ENCODE peak calls at places on chromosome 11, in seven cellular contexts. One of them, this sample, is unnamed.

GRCh38 chr11:32436751-32437405 is 1.5 kb upstream of the WT1 start:
- DNase-seq in IMR-90: no peak
- DNase-seq in H9: no peak
- DNase-seq in neuronal stem cell: no peak
- DNase-seq in mesenchymal stem cell: no peak
- DNase-seq in trophoblast cell: no peak
- DNase-seq in H1: no peak
- DNase-seq in this sample: peak

GRCh38 chr11:45754261-45754709 is 50.7 kb upstream of the SLC35C1 start:
- DNase-seq in IMR-90: peak
- DNase-seq in H9: no peak
- DNase-seq in neuronal stem cell: no peak
- DNase-seq in mesenchymal stem cell: peak
- DNase-seq in trophoblast cell: peak
- DNase-seq in H1: no peak
- DNase-seq in this sample: peak

GRCh38 chr11:68329993-68330699 is 17.8 kb downstream of the LRP5 start:
- DNase-seq in IMR-90: peak
- DNase-seq in H9: no peak
- DNase-seq in neuronal stem cell: no peak
- DNase-seq in mesenchymal stem cell: no peak
- DNase-seq in trophoblast cell: peak
- DNase-seq in H1: no peak
- DNase-seq in this sample: no peak

GRCh38 chr11:61969838-61970452 is 2.5 kb upstream of the FTH1 start:
- DNase-seq in IMR-90: peak
- DNase-seq in H9: no peak
- DNase-seq in neuronal stem cell: no peak
- DNase-seq in mesenchymal stem cell: peak
- DNase-seq in trophoblast cell: peak
- DNase-seq in H1: no peak
- DNase-seq in this sample: no peak

GRCh38 chr11:102762414-102762813 is 18.0 kb downstream of the MMP10 start:
- DNase-seq in IMR-90: peak
- DNase-seq in H9: no peak
- DNase-seq in neuronal stem cell: no peak
- DNase-seq in mesenchymal stem cell: peak
- DNase-seq in trophoblast cell: no peak
- DNase-seq in H1: no peak
- DNase-seq in this sample: no peak

GRCh38 chr11:22730319-22730718 is 63.9 kb downstream of the GAS2 start:
- DNase-seq in IMR-90: peak
- DNase-seq in H9: no peak
- DNase-seq in neuronal stem cell: no peak
- DNase-seq in mesenchymal stem cell: peak
- DNase-seq in trophoblast cell: no peak
- DNase-seq in H1: no peak
- DNase-seq in this sample: peak

GRCh38 chr11:126973051-126973450 is 27.5 kb downstream of the KIRREL3 start:
- DNase-seq in IMR-90: no peak
- DNase-seq in H9: no peak
- DNase-seq in neuronal stem cell: no peak
- DNase-seq in mesenchymal stem cell: no peak
- DNase-seq in trophoblast cell: peak
- DNase-seq in H1: no peak
- DNase-seq in this sample: no peak

GRCh38 chr11:34189191-34189590 is 83.8 kb downstream of the NAT10 start:
- DNase-seq in IMR-90: no peak
- DNase-seq in H9: no peak
- DNase-seq in neuronal stem cell: no peak
- DNase-seq in mesenchymal stem cell: no peak
- DNase-seq in trophoblast cell: no peak
- DNase-seq in H1: no peak
- DNase-seq in this sample: no peak

GRCh38 chr11:69387409-69387885 is 93.5 kb downstream of the MYEOV start:
- DNase-seq in IMR-90: no peak
- DNase-seq in H9: no peak
- DNase-seq in neuronal stem cell: no peak
- DNase-seq in mesenchymal stem cell: no peak
- DNase-seq in trophoblast cell: no peak
- DNase-seq in H1: no peak
- DNase-seq in this sample: peak

GRCh38 chr11:104380358-104380757 is 216.4 kb upstream of the PDGFD start:
- DNase-seq in IMR-90: no peak
- DNase-seq in H9: no peak
- DNase-seq in neuronal stem cell: no peak
- DNase-seq in mesenchymal stem cell: no peak
- DNase-seq in trophoblast cell: no peak
- DNase-seq in H1: no peak
- DNase-seq in this sample: no peak

GRCh38 chr11:73978576-73979086 is 4.0 kb downstream of the UCP2 start:
- DNase-seq in IMR-90: peak
- DNase-seq in H9: no peak
- DNase-seq in neuronal stem cell: no peak
- DNase-seq in mesenchymal stem cell: no peak
- DNase-seq in trophoblast cell: no peak
- DNase-seq in H1: no peak
- DNase-seq in this sample: no peak

GRCh38 chr11:15199693-15200092 is 85.0 kb downstream of the INSC start:
- DNase-seq in IMR-90: peak
- DNase-seq in H9: no peak
- DNase-seq in neuronal stem cell: no peak
- DNase-seq in mesenchymal stem cell: peak
- DNase-seq in trophoblast cell: no peak
- DNase-seq in H1: no peak
- DNase-seq in this sample: no peak

GRCh38 chr11:44047931-44048431 is at the start of gene ACCSL:
- DNase-seq in IMR-90: no peak
- DNase-seq in H9: peak
- DNase-seq in neuronal stem cell: no peak
- DNase-seq in mesenchymal stem cell: no peak
- DNase-seq in trophoblast cell: no peak
- DNase-seq in H1: no peak
- DNase-seq in this sample: no peak

GRCh38 chr11:122242731-122243130 is 126.7 kb upstream of the BLID start:
- DNase-seq in IMR-90: no peak
- DNase-seq in H9: no peak
- DNase-seq in neuronal stem cell: no peak
- DNase-seq in mesenchymal stem cell: no peak
- DNase-seq in trophoblast cell: no peak
- DNase-seq in H1: no peak
- DNase-seq in this sample: no peak

GRCh38 chr11:17601206-17602075 is 54.4 kb downstream of the OTOG start:
- DNase-seq in IMR-90: no peak
- DNase-seq in H9: no peak
- DNase-seq in neuronal stem cell: no peak
- DNase-seq in mesenchymal stem cell: no peak
- DNase-seq in trophoblast cell: no peak
- DNase-seq in H1: no peak
- DNase-seq in this sample: peak

GRCh38 chr11:7538466-7539454 is 25.0 kb downstream of the PPFIBP2 start:
- DNase-seq in IMR-90: no peak
- DNase-seq in H9: no peak
- DNase-seq in neuronal stem cell: no peak
- DNase-seq in mesenchymal stem cell: no peak
- DNase-seq in trophoblast cell: peak
- DNase-seq in H1: no peak
- DNase-seq in this sample: no peak

GRCh38 chr11:109015283-109015682 is 350.4 kb downstream of the DDX10 start:
- DNase-seq in IMR-90: peak
- DNase-seq in H9: no peak
- DNase-seq in neuronal stem cell: no peak
- DNase-seq in mesenchymal stem cell: peak
- DNase-seq in trophoblast cell: no peak
- DNase-seq in H1: no peak
- DNase-seq in this sample: no peak

GRCh38 chr11:47325271-47326041 is 27.0 kb downstream of the MYBPC3 start:
- DNase-seq in IMR-90: no peak
- DNase-seq in H9: no peak
- DNase-seq in neuronal stem cell: no peak
- DNase-seq in mesenchymal stem cell: no peak
- DNase-seq in trophoblast cell: no peak
- DNase-seq in H1: no peak
- DNase-seq in this sample: no peak

GRCh38 chr11:104876838-104877500 is 21.3 kb downstream of the CASP12 start:
- DNase-seq in IMR-90: no peak
- DNase-seq in H9: no peak
- DNase-seq in neuronal stem cell: no peak
- DNase-seq in mesenchymal stem cell: no peak
- DNase-seq in trophoblast cell: no peak
- DNase-seq in H1: no peak
- DNase-seq in this sample: peak

GRCh38 chr11:94312339-94312738 is 8.0 kb downstream of the IZUMO1R start:
- DNase-seq in IMR-90: no peak
- DNase-seq in H9: no peak
- DNase-seq in neuronal stem cell: no peak
- DNase-seq in mesenchymal stem cell: no peak
- DNase-seq in trophoblast cell: no peak
- DNase-seq in H1: no peak
- DNase-seq in this sample: no peak

GRCh38 chr11:13229136-13229535 is 48.5 kb upstream of the BMAL1 start:
- DNase-seq in IMR-90: no peak
- DNase-seq in H9: no peak
- DNase-seq in neuronal stem cell: no peak
- DNase-seq in mesenchymal stem cell: no peak
- DNase-seq in trophoblast cell: no peak
- DNase-seq in H1: no peak
- DNase-seq in this sample: no peak
- H3K9ac ChIP-seq in IMR-90: no peak
- H3K9ac ChIP-seq in H9: no peak
- H3K9ac ChIP-seq in neuronal stem cell: no peak
- H3K9ac ChIP-seq in mesenchymal stem cell: no peak
- H3K9ac ChIP-seq in trophoblast cell: no peak
- H3K9ac ChIP-seq in H1: no peak
- H3K9ac ChIP-seq in this sample: no peak

GRCh38 chr11:113161671-113162589 is 152.5 kb upstream of the TTC12 start:
- DNase-seq in IMR-90: no peak
- DNase-seq in H9: no peak
- DNase-seq in neuronal stem cell: no peak
- DNase-seq in mesenchymal stem cell: no peak
- DNase-seq in trophoblast cell: no peak
- DNase-seq in H1: no peak
- DNase-seq in this sample: no peak

GRCh38 chr11:113163291-113164030 is 150.9 kb upstream of the TTC12 start:
- DNase-seq in IMR-90: no peak
- DNase-seq in H9: no peak
- DNase-seq in neuronal stem cell: no peak
- DNase-seq in mesenchymal stem cell: peak
- DNase-seq in trophoblast cell: no peak
- DNase-seq in H1: no peak
- DNase-seq in this sample: no peak

GRCh38 chr11:113162590-113162961 is 151.8 kb upstream of the TTC12 start:
- DNase-seq in IMR-90: no peak
- DNase-seq in H9: no peak
- DNase-seq in neuronal stem cell: no peak
- DNase-seq in mesenchymal stem cell: no peak
- DNase-seq in trophoblast cell: no peak
- DNase-seq in H1: no peak
- DNase-seq in this sample: no peak

GRCh38 chr11:113160652-113161051 is 153.7 kb upstream of the TTC12 start:
- DNase-seq in IMR-90: no peak
- DNase-seq in H9: no peak
- DNase-seq in neuronal stem cell: no peak
- DNase-seq in mesenchymal stem cell: no peak
- DNase-seq in trophoblast cell: no peak
- DNase-seq in H1: no peak
- DNase-seq in this sample: no peak

DNA sequence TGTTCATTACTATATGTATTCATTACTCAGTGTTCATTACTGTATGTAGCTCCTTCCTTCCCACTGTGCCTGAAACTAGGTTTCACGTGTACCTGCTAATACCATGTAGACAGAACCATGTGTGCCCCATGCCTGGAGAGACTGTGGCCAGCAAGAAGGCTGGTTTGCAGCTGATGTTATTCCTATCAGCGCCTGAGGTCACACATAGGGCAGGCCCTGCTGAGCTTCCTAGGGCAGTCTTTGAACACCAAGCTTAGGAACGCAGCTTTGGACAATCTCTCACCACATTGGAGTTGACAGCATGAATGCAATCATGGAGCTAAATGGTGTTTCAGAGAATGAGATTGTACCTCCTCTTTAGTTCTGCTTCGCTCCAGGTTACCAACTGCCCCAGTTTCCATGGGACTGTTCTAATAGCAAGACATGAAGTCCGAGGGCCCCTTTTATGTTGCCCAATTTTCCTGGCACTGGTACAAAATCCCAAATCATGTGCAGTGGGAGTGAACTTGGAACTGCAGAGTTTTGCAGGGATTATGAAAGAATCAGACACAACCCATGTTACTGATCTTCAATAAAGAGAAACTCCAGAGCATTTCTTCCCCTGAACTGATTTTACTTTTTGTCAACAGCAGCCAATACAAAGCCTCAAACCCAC is 154.3 kb upstream of the TTC12 start:
- DNase-seq in IMR-90: no peak
- DNase-seq in H9: no peak
- DNase-seq in neuronal stem cell: no peak
- DNase-seq in mesenchymal stem cell: no peak
- DNase-seq in trophoblast cell: no peak
- DNase-seq in H1: no peak
- DNase-seq in this sample: no peak
- H2BK5ac ChIP-seq in IMR-90: no peak
- H2BK5ac ChIP-seq in H9: no peak
- H2BK5ac ChIP-seq in neuronal stem cell: no peak
- H2BK5ac ChIP-seq in mesenchymal stem cell: no peak
- H2BK5ac ChIP-seq in trophoblast cell: no peak
- H2BK5ac ChIP-seq in H1: no peak
- H2BK5ac ChIP-seq in this sample: no peak

GRCh38 chr11:76663912-76664440 is 6.6 kb downstream of the LRRC32 start:
- DNase-seq in IMR-90: no peak
- DNase-seq in H9: no peak
- DNase-seq in neuronal stem cell: no peak
- DNase-seq in mesenchymal stem cell: no peak
- DNase-seq in trophoblast cell: no peak
- DNase-seq in H1: no peak
- DNase-seq in this sample: no peak
- H3K9ac ChIP-seq in IMR-90: no peak
- H3K9ac ChIP-seq in H9: no peak
- H3K9ac ChIP-seq in neuronal stem cell: no peak
- H3K9ac ChIP-seq in mesenchymal stem cell: peak
- H3K9ac ChIP-seq in trophoblast cell: no peak
- H3K9ac ChIP-seq in H1: no peak
- H3K9ac ChIP-seq in this sample: no peak

DNA sequence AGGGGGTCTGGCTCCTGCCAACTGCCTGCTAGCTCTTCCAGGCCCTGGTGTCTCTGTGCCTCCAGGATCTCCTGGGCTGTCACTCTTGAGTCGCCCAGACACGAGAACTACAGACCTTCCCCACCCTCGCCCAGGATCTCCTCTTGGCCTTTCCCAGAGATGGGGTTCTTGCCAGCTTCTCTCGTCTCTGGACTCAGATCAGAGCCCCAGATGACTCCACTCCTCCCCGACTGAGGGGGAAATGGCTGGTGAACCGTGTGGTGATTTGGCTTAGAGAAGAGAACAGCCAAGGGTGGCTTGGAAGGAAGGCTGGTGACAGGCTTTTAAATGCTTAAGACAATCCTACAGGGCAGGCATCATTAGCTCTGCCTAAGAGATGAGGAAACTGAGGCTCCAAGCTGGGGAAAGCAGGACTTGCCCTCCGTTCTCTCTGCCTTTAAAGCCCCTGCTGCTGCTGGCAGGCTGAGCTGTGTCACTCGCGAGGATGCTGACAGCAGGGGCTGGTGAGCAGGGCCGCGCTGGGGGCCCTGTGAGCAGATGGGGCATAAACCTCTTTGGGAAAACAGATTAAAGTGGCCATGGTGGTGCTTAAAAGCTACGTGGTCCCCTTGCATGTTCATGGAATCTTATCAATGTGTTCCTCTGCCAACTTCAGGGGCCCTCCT is 90.3 kb upstream of the THY1 start:
- DNase-seq in IMR-90: no peak
- DNase-seq in H9: no peak
- DNase-seq in neuronal stem cell: no peak
- DNase-seq in mesenchymal stem cell: no peak
- DNase-seq in trophoblast cell: no peak
- DNase-seq in H1: no peak
- DNase-seq in this sample: no peak
- H2BK5ac ChIP-seq in IMR-90: no peak
- H2BK5ac ChIP-seq in H9: no peak
- H2BK5ac ChIP-seq in neuronal stem cell: no peak
- H2BK5ac ChIP-seq in mesenchymal stem cell: no peak
- H2BK5ac ChIP-seq in trophoblast cell: no peak
- H2BK5ac ChIP-seq in H1: no peak
- H2BK5ac ChIP-seq in this sample: no peak